ENCODE peak calls at places on chromosomes 5 and 9, in five cellular contexts. One of them, this sample, is unnamed.

GRCh38 chr9:107946364-107947137 is 457.0 kb upstream of the KLF4 start:
- DNase-seq in pancreas: no peak
- DNase-seq in A549: no peak
- DNase-seq in GM23248: no peak
- DNase-seq in heart left ventricle: no peak
- DNase-seq in this sample: no peak

GRCh38 chr5:112576298-112576925 is 157.3 kb upstream of the EPB41L4A start:
- DNase-seq in pancreas: no peak
- DNase-seq in A549: no peak
- DNase-seq in GM23248: no peak
- DNase-seq in heart left ventricle: peak; percentile 38
- DNase-seq in this sample: no peak

GRCh38 chr9:126158591-126159519 is 167.8 kb upstream of the MVB12B start:
- DNase-seq in pancreas: no peak
- DNase-seq in A549: no peak
- DNase-seq in GM23248: no peak
- DNase-seq in heart left ventricle: no peak
- DNase-seq in this sample: no peak

GRCh38 chr5:74275204-74275992 is 365.1 kb downstream of the ENC1 start:
- DNase-seq in pancreas: no peak
- DNase-seq in A549: no peak
- DNase-seq in GM23248: peak; percentile 87
- DNase-seq in heart left ventricle: no peak
- DNase-seq in this sample: no peak

GRCh38 chr5:6740586-6741150 is 27.4 kb downstream of the TENT4A start:
- DNase-seq in pancreas: no peak
- DNase-seq in A549: no peak
- DNase-seq in GM23248: no peak
- DNase-seq in heart left ventricle: no peak
- DNase-seq in this sample: no peak

GRCh38 chr5:180803181-180804128 is 849 bp upstream of the MGAT1 start:
- DNase-seq in pancreas: no peak
- DNase-seq in A549: no peak
- DNase-seq in GM23248: peak; percentile 70
- DNase-seq in heart left ventricle: peak; percentile 84
- DNase-seq in this sample: peak; percentile 86

GRCh38 chr5:5891350-5891749 is 468.9 kb downstream of the ICE1 start:
- DNase-seq in pancreas: no peak
- DNase-seq in A549: no peak
- DNase-seq in GM23248: peak; percentile 54
- DNase-seq in heart left ventricle: no peak
- DNase-seq in this sample: no peak

GRCh38 chr9:80061940-80062339 is 490.2 kb downstream of the TLE4 start:
- DNase-seq in pancreas: no peak
- DNase-seq in A549: no peak
- DNase-seq in GM23248: peak; percentile 88
- DNase-seq in heart left ventricle: no peak
- DNase-seq in this sample: no peak

GRCh38 chr5:10288600-10289213 is 19.0 kb downstream of the CMBL start:
- DNase-seq in pancreas: peak; percentile 98
- DNase-seq in A549: no peak
- DNase-seq in GM23248: no peak
- DNase-seq in heart left ventricle: peak; percentile 82
- DNase-seq in this sample: no peak

GRCh38 chr5:78533356-78533755 is 115.2 kb downstream of the LHFPL2 start:
- DNase-seq in pancreas: no peak
- DNase-seq in A549: peak; percentile 26
- DNase-seq in GM23248: peak; percentile 62
- DNase-seq in heart left ventricle: no peak
- DNase-seq in this sample: no peak

GRCh38 chr5:125043781-125044391 is 297.4 kb upstream of the ZNF608 start:
- DNase-seq in pancreas: peak; percentile 87
- DNase-seq in A549: peak; percentile 40
- DNase-seq in GM23248: peak; percentile 20
- DNase-seq in heart left ventricle: peak; percentile 90
- DNase-seq in this sample: no peak

GRCh38 chr5:77812926-77813589 is 36.9 kb upstream of the TBCA start:
- DNase-seq in pancreas: no peak
- DNase-seq in A549: no peak
- DNase-seq in GM23248: no peak
- DNase-seq in heart left ventricle: no peak
- DNase-seq in this sample: no peak

GRCh38 chr9:29039258-29039657 is 1466.0 kb upstream of the C9orf72 start:
- DNase-seq in pancreas: no peak
- DNase-seq in A549: no peak
- DNase-seq in GM23248: no peak
- DNase-seq in heart left ventricle: no peak
- DNase-seq in this sample: no peak

GRCh38 chr5:96817496-96817895 is 9.8 kb upstream of the ERAP1 start:
- DNase-seq in pancreas: no peak
- DNase-seq in A549: no peak
- DNase-seq in GM23248: no peak
- DNase-seq in heart left ventricle: no peak
- DNase-seq in this sample: no peak
- H3K27ac ChIP-seq in pancreas: no peak overlapping the region
- H3K27ac ChIP-seq in A549: no peak overlapping the region
- H3K27ac ChIP-seq in GM23248: no peak overlapping the region
- H3K27ac ChIP-seq in heart left ventricle: no peak overlapping the region
- H3K27ac ChIP-seq in this sample: no peak overlapping the region

DNA sequence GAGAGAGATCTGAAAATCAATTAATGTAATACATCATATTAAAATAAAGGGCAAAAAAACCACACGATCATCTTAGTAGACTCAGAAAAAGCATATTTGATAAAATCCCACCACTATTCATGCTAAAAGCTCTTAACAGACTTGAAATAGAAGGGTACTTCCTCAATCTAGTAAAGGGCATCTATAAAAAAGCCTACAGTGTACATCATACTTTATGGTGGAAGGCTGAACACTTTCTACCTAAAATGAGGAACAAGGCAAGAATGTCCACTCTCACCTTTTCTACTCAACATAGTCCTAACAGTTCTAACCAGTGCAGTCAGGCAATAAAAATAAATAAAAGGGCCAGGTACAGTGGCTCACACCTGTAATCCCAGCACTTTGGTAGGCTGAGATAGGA is 38.9 kb downstream of the POLK start:
- DNase-seq in pancreas: no peak
- DNase-seq in A549: no peak
- DNase-seq in GM23248: no peak
- DNase-seq in heart left ventricle: no peak
- DNase-seq in this sample: no peak
- H3K4me1 ChIP-seq in pancreas: no peaks in the 10 kb centered on the region
- H3K4me1 ChIP-seq in A549: no peaks in the 10 kb centered on the region
- H3K4me1 ChIP-seq in GM23248: peaks cover 6% of the 10 kb centered on the region
- H3K4me1 ChIP-seq in heart left ventricle: peaks cover 2% of the 10 kb centered on the region
- H3K4me1 ChIP-seq in this sample: no peaks in the 10 kb centered on the region

GRCh38 chr5:116038817-116039216 is 6.5 kb downstream of the ARL14EPL start:
- DNase-seq in pancreas: no peak
- DNase-seq in A549: no peak
- DNase-seq in GM23248: no peak
- DNase-seq in heart left ventricle: no peak
- DNase-seq in this sample: peak; percentile 62
- H3K27ac ChIP-seq in pancreas: no peak overlapping the region
- H3K27ac ChIP-seq in A549: no peak overlapping the region
- H3K27ac ChIP-seq in GM23248: no peak overlapping the region
- H3K27ac ChIP-seq in heart left ventricle: no peak overlapping the region
- H3K27ac ChIP-seq in this sample: no peak overlapping the region

GRCh38 chr5:149489605-149490037 is 61.6 kb downstream of the CSNK1A1 start:
- DNase-seq in pancreas: no peak
- DNase-seq in A549: no peak
- DNase-seq in GM23248: peak; percentile 75
- DNase-seq in heart left ventricle: peak; percentile 44
- DNase-seq in this sample: no peak

GRCh38 chr5:149485655-149486615 is 65.3 kb downstream of the CSNK1A1 start:
- DNase-seq in pancreas: no peak
- DNase-seq in A549: peak; percentile 63
- DNase-seq in GM23248: peak; percentile 99
- DNase-seq in heart left ventricle: peak; percentile 92
- DNase-seq in this sample: no peak

GRCh38 chr5:149487672-149488071 is 63.6 kb downstream of the CSNK1A1 start:
- DNase-seq in pancreas: no peak
- DNase-seq in A549: no peak
- DNase-seq in GM23248: no peak
- DNase-seq in heart left ventricle: no peak
- DNase-seq in this sample: no peak

GRCh38 chr5:149488645-149489306 is 62.5 kb downstream of the CSNK1A1 start:
- DNase-seq in pancreas: no peak
- DNase-seq in A549: no peak
- DNase-seq in GM23248: peak; percentile 43
- DNase-seq in heart left ventricle: no peak
- DNase-seq in this sample: no peak

DNA sequence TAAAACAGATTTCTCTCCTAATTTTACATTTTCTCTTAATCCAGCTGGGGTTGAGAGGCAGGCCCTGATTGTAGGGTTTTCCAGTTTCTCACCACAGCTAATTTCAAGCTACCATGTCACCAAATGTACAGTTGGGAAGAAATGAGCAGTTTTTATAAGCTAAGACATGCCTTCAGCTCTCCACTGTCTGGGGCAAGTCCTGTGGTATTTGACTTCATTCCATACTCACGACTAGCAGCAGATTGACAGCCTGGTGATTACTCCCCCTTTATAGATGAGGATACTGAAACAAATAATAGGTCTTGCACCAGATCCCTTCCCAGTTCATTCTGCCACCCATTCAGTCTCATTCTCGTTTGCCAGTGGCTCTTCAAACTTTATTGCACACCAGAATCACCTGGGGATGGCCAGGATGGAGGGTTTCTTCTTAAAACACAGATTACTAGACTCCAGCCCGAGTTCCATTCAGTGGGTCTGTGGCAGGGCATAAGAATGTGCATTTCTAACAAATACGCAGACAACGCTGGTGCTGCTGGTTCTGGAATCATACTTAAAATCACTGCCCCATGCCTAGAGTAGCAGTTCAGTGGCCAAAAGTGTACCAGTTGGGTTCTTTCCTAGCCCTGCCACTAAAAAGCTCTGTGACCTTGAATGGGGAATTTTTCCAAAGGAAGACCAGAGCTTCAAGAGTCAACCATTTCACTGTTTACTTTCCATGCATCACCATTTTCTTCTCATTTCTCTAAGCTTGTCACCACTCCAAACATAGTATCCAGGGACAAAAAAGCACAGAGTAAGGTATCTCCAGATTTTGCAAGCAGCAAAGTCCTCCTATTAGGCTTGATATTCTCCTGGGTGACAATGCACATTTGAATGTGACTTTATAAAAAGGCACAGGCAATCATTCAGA is 64.3 kb downstream of the CSNK1A1 start:
- DNase-seq in pancreas: no peak
- DNase-seq in A549: no peak
- DNase-seq in GM23248: peak; percentile 72
- DNase-seq in heart left ventricle: no peak
- DNase-seq in this sample: no peak
- H3K4me1 ChIP-seq in pancreas: peaks cover 14% of the 10 kb centered on the region
- H3K4me1 ChIP-seq in A549: peaks cover 74% of the 10 kb centered on the region
- H3K4me1 ChIP-seq in GM23248: peaks cover 87% of the 10 kb centered on the region
- H3K4me1 ChIP-seq in heart left ventricle: peaks cover 32% of the 10 kb centered on the region
- H3K4me1 ChIP-seq in this sample: no peaks in the 10 kb centered on the region

DNA sequence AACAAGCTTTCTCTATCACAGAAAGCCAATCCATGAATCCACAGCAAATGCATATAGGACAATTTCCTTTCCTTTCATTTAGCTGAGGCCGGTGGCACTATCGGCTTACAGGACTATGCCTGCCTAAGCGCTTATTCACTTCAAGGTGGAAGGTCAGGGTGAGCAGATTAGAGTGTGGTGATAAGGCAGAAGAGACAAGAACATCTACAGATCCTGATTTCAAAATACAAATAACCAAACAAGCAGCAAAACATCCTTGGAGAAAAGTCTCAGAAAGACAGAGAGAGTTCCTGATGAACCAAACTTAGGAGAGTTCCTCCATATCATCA is 57.2 kb downstream of the MEF2C start:
- DNase-seq in pancreas: no peak
- DNase-seq in A549: no peak
- DNase-seq in GM23248: no peak
- DNase-seq in heart left ventricle: no peak
- DNase-seq in this sample: no peak
- H3K27ac ChIP-seq in pancreas: no peak overlapping the region
- H3K27ac ChIP-seq in A549: no peak overlapping the region
- H3K27ac ChIP-seq in GM23248: no peak overlapping the region
- H3K27ac ChIP-seq in heart left ventricle: peak overlapping the region; percentile 76
- H3K27ac ChIP-seq in this sample: no peak overlapping the region

DNA sequence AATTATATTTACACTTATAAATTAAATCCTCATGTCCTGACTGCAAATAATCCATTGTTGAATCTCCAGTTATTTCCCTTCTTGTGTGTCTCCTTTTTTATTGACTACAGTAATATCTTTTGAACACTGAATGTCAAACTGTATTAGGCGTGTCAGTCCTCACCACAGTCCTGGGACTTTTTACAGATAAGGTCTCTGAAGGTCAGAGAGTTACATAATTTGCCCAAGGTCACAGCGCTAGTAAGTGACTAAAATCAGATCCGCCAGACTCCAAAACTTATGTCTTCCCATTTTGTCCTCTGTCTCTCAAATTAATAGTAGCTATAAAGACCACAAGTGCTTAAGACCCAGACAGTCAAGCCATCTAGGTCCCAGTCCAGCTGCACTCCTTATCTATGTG is 274.3 kb downstream of the NR3C1 start:
- DNase-seq in pancreas: no peak
- DNase-seq in A549: no peak
- DNase-seq in GM23248: no peak
- DNase-seq in heart left ventricle: no peak
- DNase-seq in this sample: no peak
- H3K4me1 ChIP-seq in pancreas: no peaks in the 10 kb centered on the region
- H3K4me1 ChIP-seq in A549: no peaks in the 10 kb centered on the region
- H3K4me1 ChIP-seq in GM23248: peaks cover 6% of the 10 kb centered on the region
- H3K4me1 ChIP-seq in heart left ventricle: peaks cover 46% of the 10 kb centered on the region
- H3K4me1 ChIP-seq in this sample: no peaks in the 10 kb centered on the region

GRCh38 chr5:143146161-143146560 is 257.3 kb downstream of the NR3C1 start:
- DNase-seq in pancreas: no peak
- DNase-seq in A549: no peak
- DNase-seq in GM23248: no peak
- DNase-seq in heart left ventricle: no peak
- DNase-seq in this sample: no peak

GRCh38 chr5:143147382-143147781 is 256.1 kb downstream of the NR3C1 start:
- DNase-seq in pancreas: no peak
- DNase-seq in A549: no peak
- DNase-seq in GM23248: no peak
- DNase-seq in heart left ventricle: no peak
- DNase-seq in this sample: no peak

GRCh38 chr5:143147918-143148317 is 255.6 kb downstream of the NR3C1 start:
- DNase-seq in pancreas: no peak
- DNase-seq in A549: no peak
- DNase-seq in GM23248: no peak
- DNase-seq in heart left ventricle: no peak
- DNase-seq in this sample: no peak

GRCh38 chr5:143143973-143144372 is 259.5 kb downstream of the NR3C1 start:
- DNase-seq in pancreas: no peak
- DNase-seq in A549: no peak
- DNase-seq in GM23248: peak; percentile 77
- DNase-seq in heart left ventricle: no peak
- DNase-seq in this sample: no peak

GRCh38 chr5:143145388-143145787 is 258.1 kb downstream of the NR3C1 start:
- DNase-seq in pancreas: no peak
- DNase-seq in A549: no peak
- DNase-seq in GM23248: peak; percentile 22
- DNase-seq in heart left ventricle: no peak
- DNase-seq in this sample: no peak
- H3K27ac ChIP-seq in pancreas: no peak overlapping the region
- H3K27ac ChIP-seq in A549: no peak overlapping the region
- H3K27ac ChIP-seq in GM23248: peak overlapping the region; percentile 49
- H3K27ac ChIP-seq in heart left ventricle: peak overlapping the region; percentile 40
- H3K27ac ChIP-seq in this sample: no peak overlapping the region